ENCODE peak calls at places on chromosomes 13 and 19, in nine cellular contexts. B, S, L, G, I, U, C, J and R are unnamed samples. For H3K9me3, the result is how much of the 10 kb centered on the place peaks cover.

GRCh38 chr13:26760835-26761582 is 423 bp upstream of the GPR12 start:
- DNase-seq in B (no peak), S (no peak), L (no peak), G (no peak), I (no peak), U (no peak), C (no peak), J (no peak), R (peak)

GRCh38 chr19:45772130-45772880 is 3.3 kb upstream of the SIX5 start:
- DNase-seq in B (peak), S (no peak), L (no peak), G (no peak), I (no peak), U (no peak), C (no peak), J (no peak), R (no peak)

GRCh38 chr13:77417897-77418296 is 91.0 kb upstream of the MYCBP2 start:
- DNase-seq in B (no peak), S (no peak), L (no peak), G (no peak), I (no peak), U (no peak), C (no peak), J (no peak), R (no peak)

GRCh38 chr19:43599635-43600295 is 3.4 kb downstream of the ZNF576 start:
- DNase-seq in B (no peak), S (no peak), L (no peak), G (no peak), I (no peak), U (no peak), C (no peak), J (no peak), R (no peak)

GRCh38 chr19:7869453-7869909 is 4.7 kb downstream of the PRR36 start:
- DNase-seq in B (peak), S (peak), L (peak), G (peak), I (peak), U (no peak), C (no peak), J (peak), R (peak)

GRCh38 chr19:35264281-35265125 is 4.3 kb upstream of the USF2 start:
- DNase-seq in B (peak), S (peak), L (peak), G (no peak), I (peak), U (no peak), C (no peak), J (no peak), R (no peak)

GRCh38 chr13:38635030-38635429 is 51.8 kb upstream of the FREM2 start:
- DNase-seq in B (no peak), S (no peak), L (no peak), G (no peak), I (no peak), U (no peak), C (no peak), J (no peak), R (peak)

GRCh38 chr13:30845297-30846214 is 60.5 kb upstream of the MEDAG start:
- DNase-seq in B (no peak), S (no peak), L (no peak), G (no peak), I (no peak), U (no peak), C (no peak), J (no peak), R (no peak)

GRCh38 chr13:102680842-102681725 is 13.8 kb downstream of the METTL21C start:
- DNase-seq in B (no peak), S (no peak), L (no peak), G (no peak), I (no peak), U (no peak), C (no peak), J (no peak), R (no peak)

GRCh38 chr19:42529248-42529764 is 1.0 kb upstream of the CEACAM1 start:
- DNase-seq in B (peak), S (peak), L (peak), G (peak), I (peak), U (peak), C (no peak), J (peak), R (peak)

GRCh38 chr19:1512671-1513491 is at the start of gene ADAMTSL5:
- DNase-seq in B (no peak), S (peak), L (no peak), G (peak), I (no peak), U (no peak), C (no peak), J (peak), R (peak)

GRCh38 chr13:46615888-46616531 is 63.0 kb downstream of the LRCH1 start:
- DNase-seq in B (no peak), S (no peak), L (no peak), G (no peak), I (no peak), U (no peak), C (no peak), J (no peak), R (no peak)

GRCh38 chr19:16325161-16325527 is 518 bp downstream of the KLF2 start:
- DNase-seq in B (no peak), S (peak), L (peak), G (peak), I (peak), U (no peak), C (no peak), J (peak), R (peak)

GRCh38 chr19:35355851-35356460 is 2.3 kb upstream of the FFAR3 start:
- DNase-seq in B (no peak), S (peak), L (no peak), G (no peak), I (no peak), U (no peak), C (no peak), J (no peak), R (no peak)

GRCh38 chr13:72839831-72840426 is 58.0 kb downstream of the PIBF1 start:
- DNase-seq in B (peak), S (no peak), L (no peak), G (no peak), I (no peak), U (no peak), C (no peak), J (peak), R (peak)

GRCh38 chr19:55640577-55641375 is at the start of gene ZNF580:
- DNase-seq in B (peak), S (peak), L (peak), G (peak), I (peak), U (peak), C (no peak), J (peak), R (peak)

GRCh38 chr19:979318-979741 is 4.8 kb upstream of the WDR18 start:
- DNase-seq in B (no peak), S (no peak), L (peak), G (no peak), I (no peak), U (no peak), C (no peak), J (no peak), R (no peak)

GRCh38 chr13:80379245-80379644 is 38.3 kb upstream of the SPRY2 start:
- DNase-seq in B (no peak), S (no peak), L (no peak), G (no peak), I (no peak), U (no peak), C (no peak), J (no peak), R (no peak)

GRCh38 chr13:73268306-73268705 is 209.5 kb downstream of the KLF5 start:
- DNase-seq in B (no peak), S (no peak), L (no peak), G (no peak), I (no peak), U (no peak), C (no peak), J (no peak), R (no peak)

GRCh38 chr19:33404506-33404905 is 31.0 kb downstream of the CEBPG start:
- DNase-seq in B (no peak), S (no peak), L (peak), G (no peak), I (peak), U (no peak), C (no peak), J (no peak), R (no peak)

GRCh38 chr13:29499766-29500165 is 95.7 kb downstream of the SLC7A1 start:
- DNase-seq in B (no peak), S (peak), L (no peak), G (no peak), I (no peak), U (no peak), C (no peak), J (no peak), R (no peak)

GRCh38 chr13:50236898-50237318 is 221.7 kb downstream of the KCNRG start:
- DNase-seq in B (no peak), S (no peak), L (no peak), G (no peak), I (no peak), U (no peak), C (no peak), J (no peak), R (no peak)

GRCh38 chr19:17125728-17126677 is 50.4 kb downstream of the MYO9B start:
- DNase-seq in B (no peak), S (peak), L (peak), G (peak), I (peak), U (peak), C (peak), J (peak), R (no peak)

GRCh38 chr19:2394054-2394668 is 33.2 kb downstream of the TIMM13 start:
- DNase-seq in B (no peak), S (no peak), L (no peak), G (no peak), I (no peak), U (peak), C (no peak), J (no peak), R (no peak)

GRCh38 chr13:46361535-46361934 is 25.5 kb downstream of the RUBCNL start:
- DNase-seq in B (no peak), S (no peak), L (no peak), G (no peak), I (no peak), U (no peak), C (no peak), J (no peak), R (no peak)

GRCh38 chr19:10270616-10271394 is at the start of gene ICAM1:
- DNase-seq in B (peak), S (peak), L (peak), G (peak), I (peak), U (peak), C (no peak), J (peak), R (peak)

GRCh38 chr13:29693297-29693945 is 97.9 kb upstream of the SLC7A1 start:
- DNase-seq in B (peak), S (no peak), L (peak), G (no peak), I (peak), U (no peak), C (no peak), J (no peak), R (no peak)

GRCh38 chr19:56751078-56751489 is 79.5 kb upstream of the ZNF835 start:
- DNase-seq in B (no peak), S (no peak), L (no peak), G (no peak), I (no peak), U (no peak), C (no peak), J (no peak), R (no peak)

GRCh38 chr19:32316034-32316433 is 29.4 kb upstream of the ZNF507 start:
- DNase-seq in B (no peak), S (no peak), L (no peak), G (no peak), I (no peak), U (no peak), C (no peak), J (no peak), R (peak)

GRCh38 chr13:30408319-30409101 is 13.8 kb upstream of the UBE2L5 start:
- DNase-seq in B (peak), S (peak), L (peak), G (peak), I (peak), U (peak), C (peak), J (peak), R (peak)

GRCh38 chr13:71621152-71622124 is 245.6 kb downstream of the DACH1 start:
- DNase-seq in B (no peak), S (no peak), L (no peak), G (no peak), I (no peak), U (no peak), C (no peak), J (no peak), R (no peak)

GRCh38 chr13:30971575-30971974 is 39.1 kb downstream of the TEX26 start:
- DNase-seq in B (no peak), S (no peak), L (no peak), G (no peak), I (no peak), U (no peak), C (no peak), J (no peak), R (no peak)

GRCh38 chr19:8459520-8460260 is 14.9 kb downstream of the HNRNPM start:
- DNase-seq in B (no peak), S (no peak), L (no peak), G (no peak), I (no peak), U (no peak), C (no peak), J (no peak), R (no peak)

GRCh38 chr13:111337741-111338140 is 17.3 kb downstream of the TEX29 start:
- DNase-seq in B (no peak), S (no peak), L (no peak), G (no peak), I (no peak), U (no peak), C (no peak), J (no peak), R (no peak)

DNA sequence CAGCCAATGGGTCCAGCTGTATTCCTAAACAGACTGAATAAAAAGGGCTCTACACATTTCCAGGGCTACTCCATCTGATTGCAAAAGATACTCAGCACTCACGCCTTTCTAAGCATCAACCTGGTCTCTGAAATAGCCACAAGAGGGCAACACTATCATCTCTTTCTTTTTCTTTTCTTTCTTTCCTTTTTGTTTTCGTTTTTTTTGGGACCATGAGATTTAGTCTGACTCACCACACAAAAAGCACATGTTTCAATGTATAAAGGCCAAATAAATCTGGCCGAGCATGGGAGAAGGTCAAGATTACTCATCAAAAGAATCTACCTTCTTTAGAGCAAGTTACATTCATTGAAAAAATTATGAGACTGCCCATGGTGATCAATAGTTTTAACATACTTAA is 805.6 kb upstream of the ARGLU1 start:
- DNase-seq in B (no peak), S (no peak), L (no peak), G (no peak), I (no peak), U (no peak), C (no peak), J (no peak), R (peak)
- TF ChIP-seq CTCF in B (peak), S (peak), L (peak), G (no peak), I (peak), U (no peak), C (peak), J (peak), R (peak)

GRCh38 chr13:57946361-57946760 is 314.8 kb downstream of the PCDH17 start:
- DNase-seq in B (no peak), S (no peak), L (no peak), G (no peak), I (no peak), U (no peak), C (no peak), J (no peak), R (no peak)
- H3K9me3 ChIP-seq in B (under half), S (under half), L (under half), G (under half), I (under half), U (under half), C (under half), J (under half), R (under half)

GRCh38 chr19:50067575-50067974 is 41.8 kb downstream of the ZNF473 start:
- DNase-seq in B (no peak), S (no peak), L (no peak), G (no peak), I (no peak), U (no peak), C (no peak), J (no peak), R (no peak)
- TF ChIP-seq CTCF in B (no peak), S (no peak), L (no peak), G (no peak), I (no peak), U (no peak), C (no peak), J (no peak), R (no peak)

GRCh38 chr19:53647792-53648191 is 16.0 kb downstream of the DPRX start:
- DNase-seq in B (no peak), S (no peak), L (no peak), G (no peak), I (no peak), U (no peak), C (no peak), J (no peak), R (no peak)
- H3K9me3 ChIP-seq in B (under half), S (under half), L (under half), G (under half), I (under half), U (under half), C (under half), J (under half), R (under half)

DNA sequence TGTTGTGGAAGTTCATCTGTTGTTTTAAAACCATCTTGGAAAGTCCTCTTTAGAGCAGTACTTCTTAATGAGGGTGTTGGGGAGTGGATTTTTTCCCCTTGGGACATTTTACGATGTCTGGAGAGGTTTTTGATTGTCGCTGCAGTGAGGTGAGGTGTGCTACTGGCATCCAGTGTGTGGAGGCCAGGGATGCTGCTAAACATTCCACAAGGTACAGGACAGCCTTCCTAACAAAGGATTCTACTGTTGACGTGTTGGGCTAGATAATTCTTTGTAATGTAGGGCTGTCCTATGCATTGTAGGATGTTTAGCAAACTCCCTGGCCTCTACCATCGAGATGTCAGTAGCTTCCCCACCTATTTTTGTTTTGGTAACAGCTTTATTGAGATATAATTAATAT is 33.3 kb downstream of the NAA16 start:
- DNase-seq in B (no peak), S (no peak), L (no peak), G (no peak), I (no peak), U (no peak), C (no peak), J (no peak), R (no peak)
- TF ChIP-seq CTCF in B (no peak), S (no peak), L (no peak), G (no peak), I (no peak), U (no peak), C (no peak), J (no peak), R (no peak)

DNA sequence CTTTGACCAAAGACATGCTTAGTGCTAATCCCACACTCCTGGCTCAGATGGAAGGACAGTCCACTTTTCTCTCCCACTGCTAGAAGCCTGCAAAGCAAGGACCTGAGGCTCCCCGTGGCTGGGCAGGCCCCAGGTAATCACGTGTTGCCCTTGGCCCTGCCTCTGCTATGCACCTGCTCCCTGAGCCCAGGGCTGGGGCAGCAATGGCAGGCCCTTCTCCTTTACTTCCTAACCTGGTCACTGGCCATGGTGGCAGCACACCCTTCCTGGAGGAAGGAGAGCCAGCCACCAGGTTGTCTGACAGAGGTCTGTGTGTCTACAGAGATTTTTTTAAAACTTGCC is 27.9 kb upstream of the ZNF492 start:
- DNase-seq in B (no peak), S (no peak), L (no peak), G (no peak), I (no peak), U (no peak), C (no peak), J (no peak), R (no peak)
- H3K9me3 ChIP-seq in B (under half), S (under half), L (under half), G (under half), I (under half), U (under half), C (under half), J (under half), R (under half)

DNA sequence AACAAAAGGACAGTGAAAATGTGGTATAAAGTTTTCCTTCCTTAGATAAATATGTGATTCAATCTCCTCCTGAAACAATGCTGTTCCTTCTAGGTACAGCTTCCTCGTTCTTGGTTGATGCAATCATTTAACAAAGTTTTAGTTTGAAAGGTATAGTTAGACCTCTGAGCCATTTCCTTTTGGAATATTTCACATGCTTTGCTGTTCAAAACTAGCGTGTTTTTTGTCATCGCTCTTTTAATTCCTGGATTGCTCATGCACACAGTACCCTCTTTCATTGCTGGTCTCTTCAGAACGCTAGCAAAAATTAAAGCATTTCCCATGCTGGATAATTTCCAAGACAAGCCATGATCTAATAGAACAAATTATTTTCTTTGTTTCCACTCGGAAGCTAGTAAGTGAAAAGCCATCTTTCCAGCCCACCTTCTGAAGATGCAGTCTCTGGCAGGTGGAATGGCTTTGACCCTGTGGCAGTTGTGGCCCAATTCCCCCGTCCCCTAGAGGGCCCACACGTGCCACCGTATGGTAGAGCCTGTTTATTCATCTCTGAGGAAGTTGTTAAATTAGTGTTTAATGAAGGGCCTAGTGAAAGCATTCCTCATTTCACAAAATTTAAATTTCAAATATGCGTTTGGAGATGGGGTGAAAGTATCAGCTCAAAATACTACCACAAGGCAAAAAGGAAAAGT is 1040.6 kb upstream of the SLC10A2 start:
- DNase-seq in B (no peak), S (no peak), L (no peak), G (no peak), I (no peak), U (no peak), C (no peak), J (no peak), R (no peak)
- TF ChIP-seq CTCF in B (no peak), S (no peak), L (no peak), G (no peak), I (no peak), U (no peak), C (no peak), J (no peak), R (peak)